ENCODE peak calls at places on chromosomes 5 and 9, in eight cellular contexts. One of them, this sample, is unnamed.

GRCh38 chr9:38038307-38039089 is 30.5 kb downstream of the SHB start:
- DNase-seq in thyroid gland: no peak
- DNase-seq in A549: no peak
- DNase-seq in left ventricle myocardium inferior: no peak
- DNase-seq in colonic mucosa: no peak
- DNase-seq in stomach: no peak
- DNase-seq in right lobe of liver: no peak
- DNase-seq in IMR-90: no peak
- DNase-seq in this sample: no peak

GRCh38 chr5:12645582-12645981 is 741.3 kb upstream of the CTNND2 start:
- DNase-seq in thyroid gland: no peak
- DNase-seq in A549: no peak
- DNase-seq in left ventricle myocardium inferior: no peak
- DNase-seq in colonic mucosa: no peak
- DNase-seq in stomach: no peak
- DNase-seq in right lobe of liver: no peak
- DNase-seq in IMR-90: no peak
- DNase-seq in this sample: no peak

GRCh38 chr9:95857896-95858295 is 17.6 kb upstream of the ERCC6L2 start:
- DNase-seq in thyroid gland: no peak
- DNase-seq in A549: no peak
- DNase-seq in left ventricle myocardium inferior: no peak
- DNase-seq in colonic mucosa: no peak
- DNase-seq in stomach: no peak
- DNase-seq in right lobe of liver: no peak
- DNase-seq in IMR-90: no peak
- DNase-seq in this sample: no peak

GRCh38 chr5:73030995-73031394 is 75.2 kb downstream of the FCHO2 start:
- DNase-seq in thyroid gland: peak; percentile 38
- DNase-seq in A549: peak; percentile 11
- DNase-seq in left ventricle myocardium inferior: no peak
- DNase-seq in colonic mucosa: no peak
- DNase-seq in stomach: no peak
- DNase-seq in right lobe of liver: no peak
- DNase-seq in IMR-90: peak; percentile 90
- DNase-seq in this sample: no peak

GRCh38 chr5:32008746-32009145 is 165.4 kb downstream of the GOLPH3 start:
- DNase-seq in thyroid gland: no peak
- DNase-seq in A549: no peak
- DNase-seq in left ventricle myocardium inferior: no peak
- DNase-seq in colonic mucosa: no peak
- DNase-seq in stomach: no peak
- DNase-seq in right lobe of liver: no peak
- DNase-seq in IMR-90: no peak
- DNase-seq in this sample: no peak

GRCh38 chr5:42929871-42930270 is 110.2 kb downstream of the ANXA2R start:
- DNase-seq in thyroid gland: no peak
- DNase-seq in A549: no peak
- DNase-seq in left ventricle myocardium inferior: no peak
- DNase-seq in colonic mucosa: no peak
- DNase-seq in stomach: no peak
- DNase-seq in right lobe of liver: no peak
- DNase-seq in IMR-90: peak; percentile 52
- DNase-seq in this sample: no peak

GRCh38 chr9:71767421-71768321 is 642 bp downstream of the CEMIP2 start:
- DNase-seq in thyroid gland: peak; percentile 38
- DNase-seq in A549: no peak
- DNase-seq in left ventricle myocardium inferior: peak; percentile 20
- DNase-seq in colonic mucosa: peak; percentile 54
- DNase-seq in stomach: peak; percentile 34
- DNase-seq in right lobe of liver: peak; percentile 60
- DNase-seq in IMR-90: peak; percentile 26
- DNase-seq in this sample: peak; percentile 58

GRCh38 chr5:80987078-80987766 is 27.1 kb downstream of the RASGRF2 start:
- DNase-seq in thyroid gland: peak; percentile 12
- DNase-seq in A549: no peak
- DNase-seq in left ventricle myocardium inferior: no peak
- DNase-seq in colonic mucosa: no peak
- DNase-seq in stomach: no peak
- DNase-seq in right lobe of liver: no peak
- DNase-seq in IMR-90: no peak
- DNase-seq in this sample: no peak

GRCh38 chr9:34145165-34145564 is 18.7 kb upstream of the DCAF12 start:
- DNase-seq in thyroid gland: peak; percentile 70
- DNase-seq in A549: no peak
- DNase-seq in left ventricle myocardium inferior: no peak
- DNase-seq in colonic mucosa: no peak
- DNase-seq in stomach: no peak
- DNase-seq in right lobe of liver: no peak
- DNase-seq in IMR-90: peak; percentile 24
- DNase-seq in this sample: no peak

GRCh38 chr9:95109456-95109855 is 208.1 kb downstream of the FANCC start:
- DNase-seq in thyroid gland: no peak
- DNase-seq in A549: no peak
- DNase-seq in left ventricle myocardium inferior: no peak
- DNase-seq in colonic mucosa: no peak
- DNase-seq in stomach: no peak
- DNase-seq in right lobe of liver: no peak
- DNase-seq in IMR-90: no peak
- DNase-seq in this sample: no peak

GRCh38 chr5:126354012-126354856 is 69.0 kb upstream of the GRAMD2B start:
- DNase-seq in thyroid gland: no peak
- DNase-seq in A549: peak; percentile 45
- DNase-seq in left ventricle myocardium inferior: no peak
- DNase-seq in colonic mucosa: no peak
- DNase-seq in stomach: no peak
- DNase-seq in right lobe of liver: no peak
- DNase-seq in IMR-90: peak; percentile 98
- DNase-seq in this sample: no peak

DNA sequence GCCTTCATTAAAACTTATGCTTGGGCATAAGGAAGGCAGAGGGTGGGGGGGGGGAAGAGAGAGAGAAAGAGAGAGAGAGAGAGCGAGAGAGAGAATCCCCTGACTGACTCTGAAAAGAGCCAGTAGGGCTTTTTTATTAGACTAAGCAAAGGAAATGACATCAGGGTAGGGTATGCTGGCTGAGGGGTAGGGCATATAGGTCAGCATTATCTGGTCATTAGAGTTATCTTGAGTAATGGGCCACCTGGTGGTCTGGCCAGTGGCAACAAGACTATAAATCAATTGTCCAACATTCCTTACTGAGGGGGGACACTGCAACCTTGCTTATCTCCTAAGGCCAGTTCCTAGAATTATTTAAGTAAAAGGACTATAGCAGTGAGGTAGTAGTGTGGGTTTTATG is 67.2 kb downstream of the TSSK1B start:
- DNase-seq in thyroid gland: no peak
- DNase-seq in A549: no peak
- DNase-seq in left ventricle myocardium inferior: no peak
- DNase-seq in colonic mucosa: no peak
- DNase-seq in stomach: no peak
- DNase-seq in right lobe of liver: no peak
- DNase-seq in IMR-90: no peak
- DNase-seq in this sample: peak; percentile 18
- TF ChIP-seq CTCF in thyroid gland: no peak
- TF ChIP-seq CTCF in A549: no peak
- TF ChIP-seq CTCF in left ventricle myocardium inferior: no peak
- TF ChIP-seq CTCF in colonic mucosa: no peak
- TF ChIP-seq CTCF in stomach: no peak
- TF ChIP-seq CTCF in right lobe of liver: no peak
- TF ChIP-seq CTCF in IMR-90: no peak
- TF ChIP-seq CTCF in this sample: no peak

DNA sequence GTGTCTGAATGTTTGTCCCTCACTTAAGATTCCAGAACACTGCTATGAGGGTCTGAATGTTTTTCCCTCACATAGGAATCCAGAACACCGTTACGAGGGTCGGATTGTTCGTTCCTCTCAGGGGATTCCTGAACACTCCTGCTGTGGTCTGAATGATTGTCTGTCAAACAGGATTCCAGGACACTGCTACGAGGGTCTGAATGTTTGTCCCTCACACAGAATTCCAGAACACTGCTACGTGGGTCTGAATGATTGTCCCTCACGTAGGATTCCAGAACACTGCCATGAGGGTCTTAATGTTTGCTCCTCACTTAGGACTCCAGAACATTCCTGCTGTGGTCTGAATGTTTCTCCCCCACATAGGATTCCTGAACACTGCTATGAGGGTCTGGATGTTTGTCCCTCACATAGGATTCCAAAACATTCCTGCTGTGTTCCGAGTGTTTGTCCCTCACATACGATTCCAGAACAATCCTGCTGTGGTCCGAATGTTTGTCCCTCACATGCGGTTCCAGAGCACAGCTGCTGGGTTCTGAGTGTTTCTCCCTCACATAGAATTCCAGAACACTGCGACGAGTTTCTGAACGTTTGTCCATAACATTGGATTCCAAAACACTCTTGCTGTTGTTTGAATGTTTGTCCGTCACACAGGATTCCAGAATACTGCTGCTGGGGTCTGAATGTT is 199.5 kb downstream of the FOXD4L6 start:
- DNase-seq in thyroid gland: no peak
- DNase-seq in A549: no peak
- DNase-seq in left ventricle myocardium inferior: no peak
- DNase-seq in colonic mucosa: no peak
- DNase-seq in stomach: no peak
- DNase-seq in right lobe of liver: no peak
- DNase-seq in IMR-90: no peak
- DNase-seq in this sample: no peak
- H3K9me3 ChIP-seq in thyroid gland: peaks cover 5% of the 10 kb centered on the region
- H3K9me3 ChIP-seq in A549: peaks cover 75% of the 10 kb centered on the region
- H3K9me3 ChIP-seq in left ventricle myocardium inferior: peaks cover 92% of the 10 kb centered on the region
- H3K9me3 ChIP-seq in colonic mucosa: peaks cover 25% of the 10 kb centered on the region
- H3K9me3 ChIP-seq in stomach: peaks cover 55% of the 10 kb centered on the region
- H3K9me3 ChIP-seq in right lobe of liver: peaks cover 44% of the 10 kb centered on the region
- H3K9me3 ChIP-seq in IMR-90: peaks cover 52% of the 10 kb centered on the region
- H3K9me3 ChIP-seq in this sample: peaks cover 9% of the 10 kb centered on the region

GRCh38 chr5:40484495-40484894 is 195.2 kb upstream of the PTGER4 start:
- DNase-seq in thyroid gland: no peak
- DNase-seq in A549: no peak
- DNase-seq in left ventricle myocardium inferior: no peak
- DNase-seq in colonic mucosa: no peak
- DNase-seq in stomach: no peak
- DNase-seq in right lobe of liver: no peak
- DNase-seq in IMR-90: no peak
- DNase-seq in this sample: no peak

GRCh38 chr5:40490464-40491083 is 189.1 kb upstream of the PTGER4 start:
- DNase-seq in thyroid gland: no peak
- DNase-seq in A549: no peak
- DNase-seq in left ventricle myocardium inferior: no peak
- DNase-seq in colonic mucosa: no peak
- DNase-seq in stomach: no peak
- DNase-seq in right lobe of liver: no peak
- DNase-seq in IMR-90: no peak
- DNase-seq in this sample: no peak

GRCh38 chr5:40483316-40483715 is 196.4 kb upstream of the PTGER4 start:
- DNase-seq in thyroid gland: no peak
- DNase-seq in A549: no peak
- DNase-seq in left ventricle myocardium inferior: no peak
- DNase-seq in colonic mucosa: no peak
- DNase-seq in stomach: no peak
- DNase-seq in right lobe of liver: no peak
- DNase-seq in IMR-90: no peak
- DNase-seq in this sample: no peak

GRCh38 chr5:40485021-40485998 is 194.4 kb upstream of the PTGER4 start:
- DNase-seq in thyroid gland: no peak
- DNase-seq in A549: no peak
- DNase-seq in left ventricle myocardium inferior: no peak
- DNase-seq in colonic mucosa: no peak
- DNase-seq in stomach: no peak
- DNase-seq in right lobe of liver: no peak
- DNase-seq in IMR-90: no peak
- DNase-seq in this sample: no peak

DNA sequence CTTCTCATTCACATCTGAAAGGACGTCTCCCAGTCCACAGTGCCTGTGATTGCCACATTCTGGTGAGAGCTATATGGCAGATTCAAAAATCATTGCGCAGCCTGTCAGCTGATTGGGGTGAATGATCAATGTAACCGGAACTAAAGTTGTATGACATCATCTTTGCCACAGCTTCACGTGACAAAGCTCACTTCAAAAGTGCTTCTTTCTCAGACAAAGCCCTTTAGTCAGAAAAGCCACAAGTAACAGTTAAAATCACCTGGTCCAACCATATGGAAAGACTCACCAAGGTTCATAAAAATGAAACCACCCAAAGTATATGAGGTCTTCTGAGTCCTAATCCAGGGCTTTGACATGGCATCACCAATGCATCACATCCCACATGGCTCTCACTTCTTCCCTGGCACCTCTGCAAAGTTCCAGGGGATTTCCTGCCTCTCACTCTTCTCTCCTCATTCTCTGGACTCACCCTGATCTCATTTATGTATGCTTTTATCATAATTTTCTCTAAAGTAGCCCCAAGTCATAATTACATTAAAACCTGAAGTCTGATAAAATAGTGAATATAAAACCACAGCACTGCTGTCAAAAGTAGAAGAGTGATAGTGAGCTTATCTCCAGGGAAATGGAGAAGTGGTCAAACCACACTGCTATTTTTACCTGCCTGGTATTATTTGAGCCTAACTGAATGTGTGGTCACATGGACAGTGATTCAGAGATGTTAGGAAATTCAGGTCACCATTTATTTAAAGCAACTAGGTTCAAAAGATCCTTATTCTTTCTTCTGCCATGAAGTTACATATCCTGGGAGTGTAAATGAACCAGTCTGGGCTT is 193.1 kb upstream of the PTGER4 start:
- DNase-seq in thyroid gland: no peak
- DNase-seq in A549: no peak
- DNase-seq in left ventricle myocardium inferior: no peak
- DNase-seq in colonic mucosa: no peak
- DNase-seq in stomach: no peak
- DNase-seq in right lobe of liver: no peak
- DNase-seq in IMR-90: peak; percentile 29
- DNase-seq in this sample: no peak
- H3K4me3 ChIP-seq in thyroid gland: no peak overlapping the region
- H3K4me3 ChIP-seq in A549: no peak overlapping the region
- H3K4me3 ChIP-seq in left ventricle myocardium inferior: no peak overlapping the region
- H3K4me3 ChIP-seq in colonic mucosa: no peak overlapping the region
- H3K4me3 ChIP-seq in stomach: no peak overlapping the region
- H3K4me3 ChIP-seq in right lobe of liver: no peak overlapping the region
- H3K4me3 ChIP-seq in IMR-90: no peak overlapping the region
- H3K4me3 ChIP-seq in this sample: no peak overlapping the region

DNA sequence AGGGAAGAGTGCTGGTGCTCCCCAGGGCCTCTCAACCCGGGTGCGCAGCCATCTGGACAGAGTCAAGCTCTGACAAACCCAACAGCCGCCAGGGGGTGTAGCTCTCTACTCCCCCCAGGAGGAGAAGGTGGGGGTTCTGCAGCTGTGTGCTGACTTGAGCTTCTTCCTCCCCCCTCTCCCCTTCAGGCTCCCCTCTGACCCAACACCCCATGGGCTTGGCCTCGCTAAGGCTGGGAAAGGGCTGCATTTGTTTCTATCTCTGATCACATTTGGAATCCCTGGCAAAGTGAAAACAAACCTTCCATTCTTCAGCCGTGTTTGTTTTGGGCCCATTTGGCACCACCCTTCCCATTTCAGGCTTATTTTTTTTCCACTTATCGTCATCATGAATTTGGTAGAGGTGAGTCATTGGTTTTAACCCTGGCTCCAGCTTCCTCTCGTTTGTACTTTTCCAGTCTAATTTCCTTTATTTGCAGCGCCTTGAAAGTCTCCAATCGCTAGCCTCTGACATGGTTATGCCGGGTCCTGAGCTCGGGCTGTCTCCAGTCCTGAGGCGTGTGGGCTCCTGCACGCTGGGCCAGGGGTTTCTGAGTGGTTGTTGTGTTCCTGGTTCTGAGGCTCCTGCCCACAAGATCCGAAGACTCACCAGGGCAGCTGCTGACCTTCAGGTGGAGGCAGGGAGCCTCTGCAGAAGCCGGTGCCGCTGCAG is 36.1 kb downstream of the DAP start:
- DNase-seq in thyroid gland: peak; percentile 39
- DNase-seq in A549: peak; percentile 84
- DNase-seq in left ventricle myocardium inferior: peak; percentile 65
- DNase-seq in colonic mucosa: no peak
- DNase-seq in stomach: peak; percentile 63
- DNase-seq in right lobe of liver: no peak
- DNase-seq in IMR-90: peak; percentile 93
- DNase-seq in this sample: peak; percentile 42
- TF ChIP-seq CTCF in thyroid gland: no peak
- TF ChIP-seq CTCF in A549: peak; percentile 55
- TF ChIP-seq CTCF in left ventricle myocardium inferior: peak; percentile 49
- TF ChIP-seq CTCF in colonic mucosa: no peak
- TF ChIP-seq CTCF in stomach: no peak
- TF ChIP-seq CTCF in right lobe of liver: no peak
- TF ChIP-seq CTCF in IMR-90: peak; percentile 27
- TF ChIP-seq CTCF in this sample: peak; percentile 49